ENCODE peak calls at places on chromosomes 5 and 9, in six cellular contexts. Z is HepG2, F is HCT116, D is K562, E is GM12878, H is SK-N-SH. J is an unnamed sample.

GRCh38 chr5:39906146-39906545 is 481.4 kb upstream of the DAB2 start:
- DNase-seq in H (no peak), Z (no peak), D (no peak), F (no peak), E (no peak), J (no peak)

GRCh38 chr5:132019857-132020555 is 8.5 kb upstream of the ACSL6 start:
- DNase-seq in F (no peak), H (no peak), Z (no peak), E (peak), D (no peak), J (no peak)

GRCh38 chr5:33420946-33421345 is 19.8 kb upstream of the TARS1 start:
- DNase-seq in H (no peak), Z (no peak), E (no peak), F (no peak), D (no peak), J (no peak)

GRCh38 chr5:113043491-113043931 is 66.9 kb downstream of the DCP2 start:
- DNase-seq in F (no peak), D (peak), H (peak), E (no peak), Z (peak), J (no peak)

GRCh38 chr5:83957188-83957587 is 236.5 kb upstream of the HAPLN1 start:
- DNase-seq in Z (no peak), D (no peak), F (no peak), E (no peak), H (no peak), J (no peak)

GRCh38 chr9:28688172-28688571 is 1114.9 kb upstream of the C9orf72 start:
- DNase-seq in D (no peak), H (no peak), F (no peak), Z (no peak), E (no peak), J (no peak)

GRCh38 chr9:135588371-135588770 is 26.8 kb downstream of the PAEP start:
- DNase-seq in D (no peak), Z (no peak), H (no peak), E (no peak), F (no peak), J (no peak)

GRCh38 chr5:82307431-82307830 is 29.3 kb upstream of the RPS23 start:
- DNase-seq in F (no peak), D (no peak), Z (no peak), H (no peak), E (no peak), J (no peak)

GRCh38 chr9:121473229-121473628 is 26.4 kb downstream of the GGTA1 start:
- DNase-seq in F (no peak), H (no peak), Z (no peak), E (no peak), D (no peak), J (no peak)

GRCh38 chr5:166014256-166014655 is 2277.2 kb upstream of the WWC1 start:
- DNase-seq in D (no peak), F (no peak), Z (no peak), E (no peak), H (no peak), J (no peak)

GRCh38 chr5:132873119-132873929 is at the start of gene LEAP2:
- DNase-seq in F (no peak), D (peak), Z (peak), E (no peak), H (no peak), J (no peak)

GRCh38 chr9:125984461-125984860 is 237.3 kb downstream of the PBX3 start:
- DNase-seq in Z (no peak), D (no peak), H (no peak), E (no peak), F (no peak), J (no peak)
- TF ChIP-seq SIN3A in Z (no peak), D (no peak), H (no peak), E (no peak), F (no peak), J (no peak)

DNA sequence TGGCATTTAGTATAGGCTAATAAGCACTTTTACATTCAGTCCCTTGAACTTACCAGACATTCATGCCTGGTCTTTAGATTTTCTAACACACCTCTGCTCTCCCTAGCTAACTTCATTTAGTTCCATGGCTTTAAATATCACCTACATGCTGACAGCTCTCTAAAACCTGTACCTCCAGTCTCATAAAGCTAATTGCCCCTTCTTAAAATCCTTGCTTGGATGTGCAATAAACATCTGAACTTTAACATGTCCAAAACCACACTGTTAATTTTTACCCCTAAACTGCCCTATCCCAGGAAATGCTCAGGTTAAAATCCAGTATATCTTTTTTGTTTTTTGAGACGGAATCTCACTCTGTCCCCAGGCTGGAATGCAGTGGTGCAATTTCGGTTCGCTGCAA is 139.8 kb downstream of the CPLANE1 start:
- DNase-seq in H (no peak), D (no peak), Z (no peak), F (no peak), E (no peak), J (no peak)
- TF ChIP-seq REST in H (no peak), D (no peak), Z (no peak), F (no peak), E (no peak), J (no peak)

GRCh38 chr5:157544623-157544989 is 31.0 kb downstream of the ADAM19 start:
- DNase-seq in F (no peak), D (peak), E (no peak), Z (no peak), H (no peak), J (no peak)

GRCh38 chr5:157540707-157541451 is 34.7 kb downstream of the ADAM19 start:
- DNase-seq in H (peak), Z (no peak), E (peak), D (no peak), F (no peak), J (no peak)

GRCh38 chr5:157541452-157542118 is 34.0 kb downstream of the ADAM19 start:
- DNase-seq in F (no peak), D (no peak), Z (no peak), E (no peak), H (no peak), J (no peak)

GRCh38 chr5:157543825-157544622 is 31.6 kb downstream of the ADAM19 start:
- DNase-seq in Z (no peak), H (no peak), D (no peak), F (no peak), E (no peak), J (no peak)

GRCh38 chr5:157542282-157542966 is 33.2 kb downstream of the ADAM19 start:
- DNase-seq in E (no peak), H (no peak), Z (no peak), F (no peak), D (no peak), J (no peak)
- TF ChIP-seq SIN3A in E (no peak), H (no peak), Z (no peak), F (no peak), D (no peak), J (no peak)

DNA sequence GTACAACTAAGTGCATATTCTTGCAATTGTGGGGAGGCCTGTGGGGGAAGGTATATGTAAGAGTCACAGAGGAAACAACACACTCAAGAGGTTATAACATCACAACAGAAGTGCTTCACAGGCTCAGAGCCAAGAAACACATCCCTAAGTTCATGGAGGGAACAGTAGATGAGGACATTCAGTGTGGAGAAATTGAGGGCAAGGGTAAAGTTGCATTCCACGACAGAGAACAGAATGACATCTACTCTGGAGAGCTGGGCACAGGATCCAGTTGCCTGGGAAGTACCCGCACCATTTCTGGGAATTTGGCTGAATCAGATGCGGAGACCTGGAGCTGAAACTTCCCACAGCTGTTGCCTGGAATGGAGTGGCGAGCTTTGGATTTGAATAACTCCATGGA is 197.2 kb downstream of the NXNL2 start:
- DNase-seq in F (no peak), D (no peak), Z (no peak), H (no peak), E (no peak), J (no peak)
- TF ChIP-seq REST in F (no peak), D (no peak), Z (no peak), H (no peak), E (no peak), J (no peak)

GRCh38 chr9:127212453-127212852 is 52.1 kb upstream of the GARNL3 start:
- DNase-seq in D (no peak), H (no peak), E (no peak), F (no peak), Z (no peak), J (no peak)

GRCh38 chr9:127211983-127212382 is 52.6 kb upstream of the GARNL3 start:
- DNase-seq in E (no peak), D (no peak), Z (no peak), H (no peak), F (no peak), J (no peak)

GRCh38 chr9:127209948-127210621 is 54.5 kb upstream of the GARNL3 start:
- DNase-seq in D (no peak), F (no peak), E (no peak), Z (no peak), H (no peak), J (no peak)

GRCh38 chr9:127209220-127209619 is 55.4 kb upstream of the GARNL3 start:
- DNase-seq in E (no peak), D (peak), Z (no peak), F (no peak), H (no peak), J (no peak)

GRCh38 chr9:127210851-127211730 is 53.5 kb upstream of the GARNL3 start:
- DNase-seq in H (no peak), D (no peak), E (no peak), F (no peak), Z (no peak), J (no peak)
- TF ChIP-seq SIN3A in H (no peak), D (no peak), E (no peak), F (no peak), Z (no peak), J (no peak)